ENCODE peak calls at places on chromosome X, in seven cellular contexts. C is tibial artery; B is A549; Y is spleen; K is mammary epithelial cell; V is naive thymus-derived CD4-positive, alpha-beta T cell; D is SJSA1. R is an unnamed sample.
A peak's percentile ranks its signal among the peaks of the same experiment; 100 is the strongest.

GRCh38 chrX:47751670-47752069 is 85.0 kb upstream of the ZNF81 start:
- DNase-seq in K (peak; percentile 26), D (peak; percentile 37), Y (no peak), C (no peak), V (no peak), B (no peak), R (peak; percentile 0)

GRCh38 chrX:103831803-103832544 is at the start of gene RAB9B:
- DNase-seq in Y (peak; percentile 87), B (no peak), D (peak; percentile 43), K (peak; percentile 38), C (peak; percentile 56), V (peak; percentile 46), R (no peak)

GRCh38 chrX:121307441-121307840 is 260.0 kb downstream of the GLUD2 start:
- DNase-seq in C (no peak), D (no peak), Y (no peak), B (no peak), V (no peak), K (no peak), R (no peak)

GRCh38 chrX:65871671-65872311 is 168.1 kb downstream of the VSIG4 start:
- DNase-seq in K (peak; percentile 84), D (peak; percentile 44), V (no peak), C (peak; percentile 19), B (peak; percentile 22), Y (no peak), R (no peak)

GRCh38 chrX:34918856-34919255 is 23.7 kb upstream of the FAM47B start:
- DNase-seq in K (peak; percentile 39), Y (no peak), C (no peak), D (no peak), B (peak; percentile 29), V (no peak), R (no peak)

GRCh38 chrX:134758652-134759051 is 100.4 kb upstream of the PLAC1 start:
- DNase-seq in Y (no peak), K (no peak), V (no peak), C (no peak), B (no peak), D (no peak), R (no peak)

GRCh38 chrX:47146121-47146935 is 1.3 kb downstream of the RBM10 start:
- DNase-seq in C (no peak), V (no peak), K (no peak), Y (peak; percentile 44), D (no peak), B (no peak), R (no peak)

GRCh38 chrX:78753571-78753970 is 6.1 kb downstream of the LPAR4 start:
- DNase-seq in D (no peak), B (no peak), K (no peak), V (no peak), C (no peak), Y (no peak), R (no peak)

GRCh38 chrX:31658360-31658759 is 586.5 kb upstream of the FTHL17 start:
- DNase-seq in C (no peak), D (no peak), K (no peak), V (no peak), Y (no peak), B (no peak), R (no peak)

GRCh38 chrX:120000490-120001246 is 57.1 kb upstream of the NKAP start:
- DNase-seq in K (no peak), C (no peak), Y (no peak), V (no peak), D (no peak), B (no peak), R (no peak)

GRCh38 chrX:129760981-129761380 is 18.8 kb upstream of the SASH3 start:
- DNase-seq in K (no peak), V (no peak), C (no peak), B (no peak), Y (peak; percentile 52), D (no peak), R (no peak)

GRCh38 chrX:129760155-129760554 is 19.6 kb upstream of the SASH3 start:
- DNase-seq in C (no peak), K (no peak), Y (peak; percentile 77), B (no peak), D (no peak), V (no peak), R (no peak)

GRCh38 chrX:129754266-129755024 is 15.7 kb downstream of the XPNPEP2 start:
- DNase-seq in K (no peak), V (no peak), Y (peak; percentile 72), C (no peak), D (no peak), B (no peak), R (no peak)

GRCh38 chrX:129759576-129760061 is 20.1 kb upstream of the SASH3 start:
- DNase-seq in C (peak; percentile 39), K (peak; percentile 69), D (peak; percentile 62), V (peak; percentile 53), Y (peak; percentile 85), B (no peak), R (peak; percentile 66)

GRCh38 chrX:129755779-129756650 is 17.2 kb downstream of the XPNPEP2 start:
- DNase-seq in V (no peak), C (no peak), D (no peak), Y (peak; percentile 79), B (no peak), K (no peak), R (peak; percentile 41)
- H3K4me1 ChIP-seq in V (peaks cover 53% of the 10 kb centered on the region), C (no peaks in the 10 kb centered on the region), D (peaks cover 14% of the 10 kb centered on the region), Y (peaks cover 52% of the 10 kb centered on the region), B (no peaks in the 10 kb centered on the region), K (peaks cover 18% of the 10 kb centered on the region), R (peaks cover 66% of the 10 kb centered on the region)

GRCh38 chrX:13756381-13756780 is 21.8 kb downstream of the OFD1 start:
- DNase-seq in K (no peak), Y (no peak), D (no peak), C (no peak), B (no peak), V (no peak), R (no peak)
- H3K27ac ChIP-seq in K (no peak overlapping the region), Y (no peak overlapping the region), D (no peak overlapping the region), C (no peak overlapping the region), B (no peak overlapping the region), V (no peak overlapping the region), R (no peak overlapping the region)

GRCh38 chrX:1502853-1503252 is 34.1 kb downstream of the P2RY8 start:
- DNase-seq in B (no peak), D (no peak), K (no peak), V (no peak), Y (peak; percentile 29), C (no peak), R (no peak)

GRCh38 chrX:1502241-1502640 is 34.7 kb downstream of the P2RY8 start:
- DNase-seq in D (no peak), B (no peak), V (no peak), Y (peak; percentile 93), K (no peak), C (no peak), R (no peak)

GRCh38 chrX:1496076-1496475 is 40.9 kb downstream of the P2RY8 start:
- DNase-seq in B (no peak), Y (peak; percentile 61), K (no peak), V (no peak), D (no peak), C (no peak), R (no peak)

GRCh38 chrX:1506916-1507315 is 30.1 kb downstream of the P2RY8 start:
- DNase-seq in B (no peak), Y (peak; percentile 55), D (no peak), V (no peak), K (no peak), C (no peak), R (no peak)

GRCh38 chrX:1500701-1501624 is 36.0 kb downstream of the P2RY8 start:
- DNase-seq in D (no peak), V (no peak), C (no peak), B (no peak), Y (peak; percentile 79), K (no peak), R (peak; percentile 64)
- H3K9me3 ChIP-seq in D (no peaks in the 10 kb centered on the region), V (no peaks in the 10 kb centered on the region), C (no peaks in the 10 kb centered on the region), B (no peaks in the 10 kb centered on the region), Y (no peaks in the 10 kb centered on the region), K (peaks cover 17% of the 10 kb centered on the region), R (no peaks in the 10 kb centered on the region)

DNA sequence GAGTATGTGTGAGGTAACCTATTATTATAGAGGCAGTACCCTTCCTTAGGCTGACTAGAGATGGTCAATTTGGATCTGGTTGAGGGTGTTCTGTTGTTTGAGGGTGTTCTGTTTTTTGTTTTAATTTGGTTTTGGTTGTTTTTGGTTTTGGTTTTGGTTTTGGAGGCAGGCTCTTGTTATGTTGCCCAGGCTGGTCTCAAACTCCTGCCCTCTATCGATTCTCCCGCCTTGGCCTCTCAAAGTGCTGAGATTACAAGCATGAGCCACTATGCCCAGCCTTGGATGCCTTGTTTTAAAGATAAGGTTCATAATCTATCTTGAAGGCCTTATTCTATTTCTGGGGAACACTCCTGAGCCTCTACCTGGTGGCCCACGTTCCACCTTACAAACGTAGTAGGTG is 902 bp downstream of the CXorf65 start:
- DNase-seq in K (no peak), C (no peak), B (no peak), V (no peak), Y (peak; percentile 13), D (no peak), R (no peak)
- H3K4me1 ChIP-seq in K (no peaks in the 10 kb centered on the region), C (no peaks in the 10 kb centered on the region), B (no peaks in the 10 kb centered on the region), V (peaks cover 59% of the 10 kb centered on the region), Y (peaks cover 47% of the 10 kb centered on the region), D (no peaks in the 10 kb centered on the region), R (peaks cover 78% of the 10 kb centered on the region)

DNA sequence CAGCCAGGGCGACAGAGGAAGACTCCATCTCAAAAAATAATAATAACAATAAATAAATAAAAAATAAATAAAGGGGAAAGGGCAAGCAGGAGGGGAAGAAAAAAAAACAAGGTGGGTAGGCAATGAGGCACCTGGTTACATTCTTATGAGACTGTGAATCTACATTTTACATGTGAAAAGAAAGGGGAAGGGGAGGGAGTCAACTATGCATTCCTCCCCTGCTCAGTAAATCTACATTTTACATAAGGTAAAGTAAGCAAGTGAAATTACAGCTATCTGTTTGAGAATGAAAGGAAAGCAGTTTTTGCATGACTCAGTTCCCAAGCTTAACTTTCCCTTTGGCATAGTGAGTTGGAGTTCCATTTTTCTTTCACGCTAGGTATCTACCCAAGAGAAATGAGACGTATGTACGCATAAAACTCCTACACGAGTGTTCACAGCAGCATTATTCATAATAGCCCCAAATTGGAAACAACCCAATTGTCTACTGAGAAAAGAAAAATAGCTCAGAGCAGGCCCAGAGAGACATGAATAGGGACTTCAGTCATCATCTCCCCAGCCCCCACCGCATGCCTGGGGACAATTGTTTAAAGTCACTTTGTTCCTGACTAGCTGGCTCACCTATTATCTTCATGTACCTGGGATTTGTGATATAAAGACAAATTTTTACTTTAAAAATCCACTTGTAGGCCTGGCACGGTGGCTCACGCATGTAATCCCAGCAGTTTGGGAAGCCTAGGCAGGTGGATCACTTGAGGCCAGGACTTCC is 52.4 kb downstream of the DDX3X start:
- DNase-seq in C (no peak), V (no peak), D (no peak), K (no peak), Y (no peak), B (no peak), R (no peak)
- H3K27ac ChIP-seq in C (no peak overlapping the region), V (no peak overlapping the region), D (no peak overlapping the region), K (no peak overlapping the region), Y (no peak overlapping the region), B (peak overlapping the region; percentile 41), R (no peak overlapping the region)

DNA sequence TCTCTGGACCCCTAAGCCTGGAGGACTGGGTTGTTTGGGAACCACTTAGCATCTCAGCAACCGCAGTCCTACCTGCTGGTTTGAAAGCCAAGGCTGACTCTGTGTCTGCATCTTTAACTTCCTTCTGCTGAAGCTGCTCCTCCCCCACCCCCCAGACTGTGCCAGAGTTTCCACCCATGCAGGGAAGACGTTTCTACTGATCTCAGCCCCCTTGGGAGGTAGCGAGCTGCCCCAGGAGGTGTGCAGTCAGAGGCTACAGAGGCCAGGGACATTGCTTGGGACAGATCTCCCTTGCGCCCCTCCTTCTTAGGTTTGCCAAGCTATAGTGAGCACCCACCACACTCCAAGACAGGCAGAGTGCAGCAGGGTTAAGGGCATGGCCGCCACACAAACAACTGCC is 4.7 kb upstream of the FATE1 start:
- DNase-seq in C (no peak), K (no peak), Y (peak; percentile 46), B (no peak), D (no peak), V (no peak), R (no peak)
- H3K9me3 ChIP-seq in C (no peaks in the 10 kb centered on the region), K (peaks cover 4% of the 10 kb centered on the region), Y (no peaks in the 10 kb centered on the region), B (no peaks in the 10 kb centered on the region), D (no peaks in the 10 kb centered on the region), V (no peaks in the 10 kb centered on the region), R (no peaks in the 10 kb centered on the region)